ENCODE peak calls at places on chromosome 13, in seven cellular contexts. One of them, this sample, is unnamed.

GRCh38 chr13:21034602-21035190 is 26.7 kb downstream of the LATS2 start:
- DNase-seq in PC-3: peak; percentile 36
- DNase-seq in left ventricle myocardium inferior: peak; percentile 42
- DNase-seq in transverse colon: no peak
- DNase-seq in suprapubic skin: no peak
- DNase-seq in upper lobe of left lung: no peak
- DNase-seq in breast epithelium: no peak
- DNase-seq in this sample: no peak

GRCh38 chr13:41658057-41658642 is 200.8 kb downstream of the RGCC start:
- DNase-seq in PC-3: no peak
- DNase-seq in left ventricle myocardium inferior: no peak
- DNase-seq in transverse colon: no peak
- DNase-seq in suprapubic skin: no peak
- DNase-seq in upper lobe of left lung: no peak
- DNase-seq in breast epithelium: no peak
- DNase-seq in this sample: no peak

GRCh38 chr13:51044023-51044665 is 66.9 kb downstream of the C13orf42 start:
- DNase-seq in PC-3: no peak
- DNase-seq in left ventricle myocardium inferior: no peak
- DNase-seq in transverse colon: no peak
- DNase-seq in suprapubic skin: no peak
- DNase-seq in upper lobe of left lung: no peak
- DNase-seq in breast epithelium: no peak
- DNase-seq in this sample: peak; percentile 25

GRCh38 chr13:46176756-46177155 is 5.2 kb downstream of the LCP1 start:
- DNase-seq in PC-3: no peak
- DNase-seq in left ventricle myocardium inferior: no peak
- DNase-seq in transverse colon: no peak
- DNase-seq in suprapubic skin: no peak
- DNase-seq in upper lobe of left lung: peak; percentile 60
- DNase-seq in breast epithelium: no peak
- DNase-seq in this sample: no peak

GRCh38 chr13:97445504-97446187 is 11.7 kb downstream of the RAP2A start:
- DNase-seq in PC-3: no peak
- DNase-seq in left ventricle myocardium inferior: no peak
- DNase-seq in transverse colon: no peak
- DNase-seq in suprapubic skin: no peak
- DNase-seq in upper lobe of left lung: no peak
- DNase-seq in breast epithelium: no peak
- DNase-seq in this sample: no peak

GRCh38 chr13:82749551-82749950 is 1132.7 kb downstream of the SLITRK1 start:
- DNase-seq in PC-3: peak; percentile 6
- DNase-seq in left ventricle myocardium inferior: no peak
- DNase-seq in transverse colon: no peak
- DNase-seq in suprapubic skin: no peak
- DNase-seq in upper lobe of left lung: no peak
- DNase-seq in breast epithelium: no peak
- DNase-seq in this sample: no peak

GRCh38 chr13:94505730-94506129 is 26.2 kb upstream of the DCT start:
- DNase-seq in PC-3: no peak
- DNase-seq in left ventricle myocardium inferior: no peak
- DNase-seq in transverse colon: no peak
- DNase-seq in suprapubic skin: no peak
- DNase-seq in upper lobe of left lung: no peak
- DNase-seq in breast epithelium: no peak
- DNase-seq in this sample: peak; percentile 55

GRCh38 chr13:73335226-73335625 is 276.4 kb downstream of the KLF5 start:
- DNase-seq in PC-3: peak; percentile 90
- DNase-seq in left ventricle myocardium inferior: no peak
- DNase-seq in transverse colon: no peak
- DNase-seq in suprapubic skin: no peak
- DNase-seq in upper lobe of left lung: no peak
- DNase-seq in breast epithelium: no peak
- DNase-seq in this sample: peak; percentile 13

GRCh38 chr13:98307744-98308524 is 130.9 kb upstream of the RNF113B start:
- DNase-seq in PC-3: no peak
- DNase-seq in left ventricle myocardium inferior: peak; percentile 25
- DNase-seq in transverse colon: no peak
- DNase-seq in suprapubic skin: no peak
- DNase-seq in upper lobe of left lung: no peak
- DNase-seq in breast epithelium: no peak
- DNase-seq in this sample: peak; percentile 83

GRCh38 chr13:99974296-99974938 is 2.9 kb upstream of the ZIC5 start:
- DNase-seq in PC-3: no peak
- DNase-seq in left ventricle myocardium inferior: no peak
- DNase-seq in transverse colon: no peak
- DNase-seq in suprapubic skin: peak; percentile 26
- DNase-seq in upper lobe of left lung: no peak
- DNase-seq in breast epithelium: no peak
- DNase-seq in this sample: no peak

GRCh38 chr13:42218576-42218975 is 53.4 kb upstream of the AKAP11 start:
- DNase-seq in PC-3: no peak
- DNase-seq in left ventricle myocardium inferior: no peak
- DNase-seq in transverse colon: no peak
- DNase-seq in suprapubic skin: no peak
- DNase-seq in upper lobe of left lung: no peak
- DNase-seq in breast epithelium: no peak
- DNase-seq in this sample: no peak

GRCh38 chr13:49649963-49650312 is 21.6 kb downstream of the ARL11 start:
- DNase-seq in PC-3: no peak
- DNase-seq in left ventricle myocardium inferior: no peak
- DNase-seq in transverse colon: no peak
- DNase-seq in suprapubic skin: no peak
- DNase-seq in upper lobe of left lung: no peak
- DNase-seq in breast epithelium: no peak
- DNase-seq in this sample: no peak

GRCh38 chr13:74134777-74135305 is 637 bp upstream of the KLF12 start:
- DNase-seq in PC-3: peak; percentile 51
- DNase-seq in left ventricle myocardium inferior: peak; percentile 66
- DNase-seq in transverse colon: peak; percentile 75
- DNase-seq in suprapubic skin: no peak
- DNase-seq in upper lobe of left lung: peak; percentile 51
- DNase-seq in breast epithelium: no peak
- DNase-seq in this sample: peak; percentile 71

GRCh38 chr13:41352935-41353801 is 42.1 kb downstream of the NAA16 start:
- DNase-seq in PC-3: peak; percentile 71
- DNase-seq in left ventricle myocardium inferior: no peak
- DNase-seq in transverse colon: no peak
- DNase-seq in suprapubic skin: no peak
- DNase-seq in upper lobe of left lung: no peak
- DNase-seq in breast epithelium: no peak
- DNase-seq in this sample: no peak

GRCh38 chr13:49441846-49442245 is 2.0 kb downstream of the CAB39L start:
- DNase-seq in PC-3: peak; percentile 63
- DNase-seq in left ventricle myocardium inferior: no peak
- DNase-seq in transverse colon: no peak
- DNase-seq in suprapubic skin: no peak
- DNase-seq in upper lobe of left lung: no peak
- DNase-seq in breast epithelium: no peak
- DNase-seq in this sample: no peak

GRCh38 chr13:108288741-108289140 is 19.2 kb downstream of the TNFSF13B start:
- DNase-seq in PC-3: no peak
- DNase-seq in left ventricle myocardium inferior: no peak
- DNase-seq in transverse colon: no peak
- DNase-seq in suprapubic skin: no peak
- DNase-seq in upper lobe of left lung: no peak
- DNase-seq in breast epithelium: no peak
- DNase-seq in this sample: no peak

GRCh38 chr13:73338389-73338788 is 279.6 kb downstream of the KLF5 start:
- DNase-seq in PC-3: no peak
- DNase-seq in left ventricle myocardium inferior: no peak
- DNase-seq in transverse colon: no peak
- DNase-seq in suprapubic skin: no peak
- DNase-seq in upper lobe of left lung: no peak
- DNase-seq in breast epithelium: no peak
- DNase-seq in this sample: no peak

GRCh38 chr13:79405501-79405830 is 589 bp downstream of the RBM26 start:
- DNase-seq in PC-3: no peak
- DNase-seq in left ventricle myocardium inferior: no peak
- DNase-seq in transverse colon: no peak
- DNase-seq in suprapubic skin: no peak
- DNase-seq in upper lobe of left lung: no peak
- DNase-seq in breast epithelium: no peak
- DNase-seq in this sample: no peak

GRCh38 chr13:97205971-97206370 is 16.2 kb upstream of the MBNL2 start:
- DNase-seq in PC-3: peak; percentile 70
- DNase-seq in left ventricle myocardium inferior: no peak
- DNase-seq in transverse colon: no peak
- DNase-seq in suprapubic skin: no peak
- DNase-seq in upper lobe of left lung: no peak
- DNase-seq in breast epithelium: no peak
- DNase-seq in this sample: no peak

GRCh38 chr13:27295096-27295495 is 24.5 kb downstream of the RASL11A start:
- DNase-seq in PC-3: peak; percentile 18
- DNase-seq in left ventricle myocardium inferior: no peak
- DNase-seq in transverse colon: no peak
- DNase-seq in suprapubic skin: no peak
- DNase-seq in upper lobe of left lung: no peak
- DNase-seq in breast epithelium: no peak
- DNase-seq in this sample: no peak

GRCh38 chr13:22312405-22312803 is 641.5 kb downstream of the FGF9 start:
- DNase-seq in PC-3: no peak
- DNase-seq in left ventricle myocardium inferior: no peak
- DNase-seq in transverse colon: no peak
- DNase-seq in suprapubic skin: no peak
- DNase-seq in upper lobe of left lung: no peak
- DNase-seq in breast epithelium: no peak
- DNase-seq in this sample: no peak

GRCh38 chr13:36975172-36975571 is 24.0 kb downstream of the ALG5 start:
- DNase-seq in PC-3: no peak
- DNase-seq in left ventricle myocardium inferior: no peak
- DNase-seq in transverse colon: no peak
- DNase-seq in suprapubic skin: no peak
- DNase-seq in upper lobe of left lung: no peak
- DNase-seq in breast epithelium: no peak
- DNase-seq in this sample: no peak

GRCh38 chr13:80359459-80360297 is 18.8 kb upstream of the SPRY2 start:
- DNase-seq in PC-3: no peak
- DNase-seq in left ventricle myocardium inferior: no peak
- DNase-seq in transverse colon: no peak
- DNase-seq in suprapubic skin: no peak
- DNase-seq in upper lobe of left lung: no peak
- DNase-seq in breast epithelium: no peak
- DNase-seq in this sample: no peak

GRCh38 chr13:69580255-69580654 is 527.4 kb upstream of the ATXN8OS start:
- DNase-seq in PC-3: peak; percentile 1
- DNase-seq in left ventricle myocardium inferior: no peak
- DNase-seq in transverse colon: no peak
- DNase-seq in suprapubic skin: no peak
- DNase-seq in upper lobe of left lung: no peak
- DNase-seq in breast epithelium: no peak
- DNase-seq in this sample: no peak

GRCh38 chr13:110322126-110322827 is 15.2 kb downstream of the COL4A2 start:
- DNase-seq in PC-3: no peak
- DNase-seq in left ventricle myocardium inferior: no peak
- DNase-seq in transverse colon: no peak
- DNase-seq in suprapubic skin: peak; percentile 73
- DNase-seq in upper lobe of left lung: no peak
- DNase-seq in breast epithelium: peak; percentile 13
- DNase-seq in this sample: no peak
- TF ChIP-seq CTCF in PC-3: no peak
- TF ChIP-seq CTCF in left ventricle myocardium inferior: no peak
- TF ChIP-seq CTCF in transverse colon: no peak
- TF ChIP-seq CTCF in suprapubic skin: no peak
- TF ChIP-seq CTCF in upper lobe of left lung: no peak
- TF ChIP-seq CTCF in breast epithelium: no peak
- TF ChIP-seq CTCF in this sample: no peak

DNA sequence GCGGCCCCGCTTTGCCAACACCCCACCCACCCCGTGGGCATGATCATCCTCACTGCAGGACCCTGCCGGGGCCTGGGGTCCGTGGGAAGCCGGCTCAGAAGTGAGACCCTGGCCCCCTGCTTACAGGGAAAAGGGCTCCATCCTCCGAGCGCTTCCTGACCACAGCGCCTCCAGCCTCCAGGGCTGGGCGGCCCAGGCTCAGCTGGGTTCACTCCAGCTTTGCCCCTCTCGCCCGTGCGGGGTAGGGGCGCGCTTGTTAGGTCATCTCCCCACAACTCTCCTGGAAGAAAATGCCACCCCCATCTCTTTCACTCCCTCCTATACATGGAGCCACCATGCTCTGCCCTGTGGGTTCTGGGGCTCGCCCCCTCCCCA is 6.6 kb upstream of the C1QTNF9B start:
- DNase-seq in PC-3: no peak
- DNase-seq in left ventricle myocardium inferior: no peak
- DNase-seq in transverse colon: no peak
- DNase-seq in suprapubic skin: no peak
- DNase-seq in upper lobe of left lung: no peak
- DNase-seq in breast epithelium: no peak
- DNase-seq in this sample: no peak
- H3K27me3 ChIP-seq in PC-3: no peaks in the 10 kb centered on the region
- H3K27me3 ChIP-seq in left ventricle myocardium inferior: peaks cover 37% of the 10 kb centered on the region
- H3K27me3 ChIP-seq in transverse colon: peaks cover 46% of the 10 kb centered on the region
- H3K27me3 ChIP-seq in suprapubic skin: peaks cover 25% of the 10 kb centered on the region
- H3K27me3 ChIP-seq in upper lobe of left lung: peaks cover 13% of the 10 kb centered on the region
- H3K27me3 ChIP-seq in breast epithelium: peaks cover 22% of the 10 kb centered on the region
- H3K27me3 ChIP-seq in this sample: no peaks in the 10 kb centered on the region

DNA sequence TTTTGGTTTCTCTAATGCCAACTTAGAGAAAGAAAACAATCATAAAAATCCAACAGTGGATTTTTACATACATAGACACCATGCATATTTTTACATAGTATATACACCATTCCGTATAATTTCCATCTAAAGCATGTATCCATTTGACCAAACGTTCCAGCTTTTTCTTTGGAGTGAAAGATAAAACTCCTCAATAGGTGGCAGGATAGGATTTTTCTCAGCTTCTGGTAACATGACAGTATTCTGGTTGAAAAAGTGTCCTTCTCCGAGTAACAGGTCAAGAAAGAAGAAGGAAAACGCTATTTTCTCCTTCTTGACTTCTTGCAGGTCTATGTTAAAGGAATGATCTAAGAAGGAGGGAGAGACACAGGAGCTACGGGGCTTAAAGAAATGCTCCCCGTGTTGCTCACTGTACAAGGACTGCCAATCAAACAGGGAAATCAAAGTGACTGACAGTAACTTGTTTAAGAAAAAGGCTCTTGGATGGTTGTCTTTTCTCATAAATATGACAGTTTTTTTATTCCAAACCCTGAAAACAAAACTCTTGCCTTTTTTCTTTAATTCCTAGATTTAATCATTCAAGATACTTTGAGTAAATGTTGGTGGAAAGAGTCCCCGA is 11.5 kb downstream of the FLT1 start:
- DNase-seq in PC-3: no peak
- DNase-seq in left ventricle myocardium inferior: no peak
- DNase-seq in transverse colon: no peak
- DNase-seq in suprapubic skin: no peak
- DNase-seq in upper lobe of left lung: no peak
- DNase-seq in breast epithelium: no peak
- DNase-seq in this sample: no peak
- H3K27ac ChIP-seq in PC-3: no peak overlapping the region
- H3K27ac ChIP-seq in left ventricle myocardium inferior: no peak overlapping the region
- H3K27ac ChIP-seq in transverse colon: no peak overlapping the region
- H3K27ac ChIP-seq in suprapubic skin: no peak overlapping the region
- H3K27ac ChIP-seq in upper lobe of left lung: no peak overlapping the region
- H3K27ac ChIP-seq in breast epithelium: no peak overlapping the region
- H3K27ac ChIP-seq in this sample: no peak overlapping the region

DNA sequence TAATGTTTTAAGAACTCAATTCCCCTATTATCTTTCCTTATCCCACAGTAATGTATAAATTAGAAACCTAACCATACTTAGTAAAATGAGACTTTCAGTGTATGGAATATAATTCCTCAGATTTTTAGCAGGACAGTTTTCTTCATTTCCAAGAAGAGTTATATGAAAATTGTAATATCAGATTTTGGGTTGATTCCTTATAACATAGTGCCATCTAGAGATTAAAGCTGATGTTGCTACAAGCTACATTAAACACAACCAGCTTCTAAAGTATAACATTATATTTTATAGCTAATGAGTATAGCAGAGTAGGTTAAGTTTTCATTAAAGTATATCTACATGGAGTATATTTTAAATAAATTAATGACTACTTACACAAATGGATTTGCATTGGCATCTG is 99.7 kb upstream of the MIR17HG start:
- DNase-seq in PC-3: peak; percentile 23
- DNase-seq in left ventricle myocardium inferior: no peak
- DNase-seq in transverse colon: no peak
- DNase-seq in suprapubic skin: no peak
- DNase-seq in upper lobe of left lung: no peak
- DNase-seq in breast epithelium: no peak
- DNase-seq in this sample: no peak
- TF ChIP-seq CTCF in PC-3: peak; percentile 52
- TF ChIP-seq CTCF in left ventricle myocardium inferior: peak; percentile 19
- TF ChIP-seq CTCF in transverse colon: peak; percentile 7
- TF ChIP-seq CTCF in suprapubic skin: no peak
- TF ChIP-seq CTCF in upper lobe of left lung: no peak
- TF ChIP-seq CTCF in breast epithelium: peak; percentile 29
- TF ChIP-seq CTCF in this sample: peak; percentile 4